ENCODE peak calls at places on chromosomes 2 and 18, in nine cellular contexts. One of them, this sample, is unnamed.
A peak's percentile ranks its signal among the peaks of the same experiment; 100 is the strongest.

GRCh38 chr2:86225581-86225980 is 26.3 kb downstream of the MRPL35 start:
- DNase-seq in activated CD4-positive, alpha-beta T cell treated with anti-CD3 and anti-CD28 coated beads, Interleukin-2, amount 50 U/mL, for 1 hour: peak; percentile 20
- DNase-seq in NCI-H1092 treated with DMSO at 0.1 percent for 48 hours: no peak
- DNase-seq in midbrain: peak; percentile 42
- DNase-seq in stimulated activated CD8-positive, alpha-beta memory T cell treated with anti-CD3 and anti-CD28 coated beads, Interleukin-7, amount 100 ng/mL, for 48 hours: no peak
- DNase-seq in NCI-H510A treated with DMSO at 0.1 percent for 48 hours: no peak
- DNase-seq in endothelial cell: no peak
- DNase-seq in mesothelial cell of epicardium: no peak
- DNase-seq in fibroblast of lung: no peak
- DNase-seq in this sample: no peak

GRCh38 chr2:120231974-120232635 is 8.9 kb upstream of the TMEM185B start:
- DNase-seq in activated CD4-positive, alpha-beta T cell treated with anti-CD3 and anti-CD28 coated beads, Interleukin-2, amount 50 U/mL, for 1 hour: peak; percentile 48
- DNase-seq in NCI-H1092 treated with DMSO at 0.1 percent for 48 hours: no peak
- DNase-seq in midbrain: peak; percentile 18
- DNase-seq in stimulated activated CD8-positive, alpha-beta memory T cell treated with anti-CD3 and anti-CD28 coated beads, Interleukin-7, amount 100 ng/mL, for 48 hours: peak; percentile 55
- DNase-seq in NCI-H510A treated with DMSO at 0.1 percent for 48 hours: no peak
- DNase-seq in endothelial cell: no peak
- DNase-seq in mesothelial cell of epicardium: no peak
- DNase-seq in fibroblast of lung: no peak
- DNase-seq in this sample: no peak

GRCh38 chr2:187299122-187299906 is 148.7 kb downstream of the CALCRL start:
- DNase-seq in activated CD4-positive, alpha-beta T cell treated with anti-CD3 and anti-CD28 coated beads, Interleukin-2, amount 50 U/mL, for 1 hour: no peak
- DNase-seq in NCI-H1092 treated with DMSO at 0.1 percent for 48 hours: no peak
- DNase-seq in midbrain: no peak
- DNase-seq in stimulated activated CD8-positive, alpha-beta memory T cell treated with anti-CD3 and anti-CD28 coated beads, Interleukin-7, amount 100 ng/mL, for 48 hours: no peak
- DNase-seq in NCI-H510A treated with DMSO at 0.1 percent for 48 hours: no peak
- DNase-seq in endothelial cell: peak; percentile 8
- DNase-seq in mesothelial cell of epicardium: no peak
- DNase-seq in fibroblast of lung: peak; percentile 12
- DNase-seq in this sample: no peak

GRCh38 chr18:47930086-47930843 is at the start of gene SMAD2:
- DNase-seq in activated CD4-positive, alpha-beta T cell treated with anti-CD3 and anti-CD28 coated beads, Interleukin-2, amount 50 U/mL, for 1 hour: peak; percentile 71
- DNase-seq in NCI-H1092 treated with DMSO at 0.1 percent for 48 hours: peak; percentile 84
- DNase-seq in midbrain: peak; percentile 80
- DNase-seq in stimulated activated CD8-positive, alpha-beta memory T cell treated with anti-CD3 and anti-CD28 coated beads, Interleukin-7, amount 100 ng/mL, for 48 hours: peak; percentile 64
- DNase-seq in NCI-H510A treated with DMSO at 0.1 percent for 48 hours: peak; percentile 46
- DNase-seq in endothelial cell: peak; percentile 85
- DNase-seq in mesothelial cell of epicardium: peak; percentile 50
- DNase-seq in fibroblast of lung: peak; percentile 75
- DNase-seq in this sample: no peak

GRCh38 chr2:128716371-128716770 is 397.7 kb upstream of the HS6ST1 start:
- DNase-seq in activated CD4-positive, alpha-beta T cell treated with anti-CD3 and anti-CD28 coated beads, Interleukin-2, amount 50 U/mL, for 1 hour: no peak
- DNase-seq in NCI-H1092 treated with DMSO at 0.1 percent for 48 hours: no peak
- DNase-seq in midbrain: no peak
- DNase-seq in stimulated activated CD8-positive, alpha-beta memory T cell treated with anti-CD3 and anti-CD28 coated beads, Interleukin-7, amount 100 ng/mL, for 48 hours: no peak
- DNase-seq in NCI-H510A treated with DMSO at 0.1 percent for 48 hours: no peak
- DNase-seq in endothelial cell: no peak
- DNase-seq in mesothelial cell of epicardium: no peak
- DNase-seq in fibroblast of lung: no peak
- DNase-seq in this sample: no peak

GRCh38 chr18:60198063-60198462 is 174.5 kb downstream of the MC4R start:
- DNase-seq in activated CD4-positive, alpha-beta T cell treated with anti-CD3 and anti-CD28 coated beads, Interleukin-2, amount 50 U/mL, for 1 hour: no peak
- DNase-seq in NCI-H1092 treated with DMSO at 0.1 percent for 48 hours: no peak
- DNase-seq in midbrain: no peak
- DNase-seq in stimulated activated CD8-positive, alpha-beta memory T cell treated with anti-CD3 and anti-CD28 coated beads, Interleukin-7, amount 100 ng/mL, for 48 hours: no peak
- DNase-seq in NCI-H510A treated with DMSO at 0.1 percent for 48 hours: no peak
- DNase-seq in endothelial cell: no peak
- DNase-seq in mesothelial cell of epicardium: no peak
- DNase-seq in fibroblast of lung: no peak
- DNase-seq in this sample: no peak

GRCh38 chr2:99960724-99961566 is 181.4 kb downstream of the AFF3 start:
- DNase-seq in activated CD4-positive, alpha-beta T cell treated with anti-CD3 and anti-CD28 coated beads, Interleukin-2, amount 50 U/mL, for 1 hour: no peak
- DNase-seq in NCI-H1092 treated with DMSO at 0.1 percent for 48 hours: no peak
- DNase-seq in midbrain: peak; percentile 26
- DNase-seq in stimulated activated CD8-positive, alpha-beta memory T cell treated with anti-CD3 and anti-CD28 coated beads, Interleukin-7, amount 100 ng/mL, for 48 hours: no peak
- DNase-seq in NCI-H510A treated with DMSO at 0.1 percent for 48 hours: no peak
- DNase-seq in endothelial cell: no peak
- DNase-seq in mesothelial cell of epicardium: no peak
- DNase-seq in fibroblast of lung: no peak
- DNase-seq in this sample: no peak

GRCh38 chr2:226721541-226721940 is 78.1 kb downstream of the IRS1 start:
- DNase-seq in activated CD4-positive, alpha-beta T cell treated with anti-CD3 and anti-CD28 coated beads, Interleukin-2, amount 50 U/mL, for 1 hour: no peak
- DNase-seq in NCI-H1092 treated with DMSO at 0.1 percent for 48 hours: no peak
- DNase-seq in midbrain: no peak
- DNase-seq in stimulated activated CD8-positive, alpha-beta memory T cell treated with anti-CD3 and anti-CD28 coated beads, Interleukin-7, amount 100 ng/mL, for 48 hours: no peak
- DNase-seq in NCI-H510A treated with DMSO at 0.1 percent for 48 hours: no peak
- DNase-seq in endothelial cell: no peak
- DNase-seq in mesothelial cell of epicardium: no peak
- DNase-seq in fibroblast of lung: no peak
- DNase-seq in this sample: no peak

GRCh38 chr2:42949125-42949524 is 156.7 kb upstream of the HAAO start:
- DNase-seq in activated CD4-positive, alpha-beta T cell treated with anti-CD3 and anti-CD28 coated beads, Interleukin-2, amount 50 U/mL, for 1 hour: no peak
- DNase-seq in NCI-H1092 treated with DMSO at 0.1 percent for 48 hours: no peak
- DNase-seq in midbrain: no peak
- DNase-seq in stimulated activated CD8-positive, alpha-beta memory T cell treated with anti-CD3 and anti-CD28 coated beads, Interleukin-7, amount 100 ng/mL, for 48 hours: no peak
- DNase-seq in NCI-H510A treated with DMSO at 0.1 percent for 48 hours: no peak
- DNase-seq in endothelial cell: no peak
- DNase-seq in mesothelial cell of epicardium: no peak
- DNase-seq in fibroblast of lung: no peak
- DNase-seq in this sample: no peak

GRCh38 chr2:136985044-136985443 is 219.7 kb downstream of the THSD7B start:
- DNase-seq in activated CD4-positive, alpha-beta T cell treated with anti-CD3 and anti-CD28 coated beads, Interleukin-2, amount 50 U/mL, for 1 hour: no peak
- DNase-seq in NCI-H1092 treated with DMSO at 0.1 percent for 48 hours: no peak
- DNase-seq in midbrain: no peak
- DNase-seq in stimulated activated CD8-positive, alpha-beta memory T cell treated with anti-CD3 and anti-CD28 coated beads, Interleukin-7, amount 100 ng/mL, for 48 hours: no peak
- DNase-seq in NCI-H510A treated with DMSO at 0.1 percent for 48 hours: no peak
- DNase-seq in endothelial cell: no peak
- DNase-seq in mesothelial cell of epicardium: no peak
- DNase-seq in fibroblast of lung: peak; percentile 4
- DNase-seq in this sample: no peak

GRCh38 chr2:164953279-164953678 is 2.0 kb downstream of the SLC38A11 start:
- DNase-seq in activated CD4-positive, alpha-beta T cell treated with anti-CD3 and anti-CD28 coated beads, Interleukin-2, amount 50 U/mL, for 1 hour: no peak
- DNase-seq in NCI-H1092 treated with DMSO at 0.1 percent for 48 hours: no peak
- DNase-seq in midbrain: no peak
- DNase-seq in stimulated activated CD8-positive, alpha-beta memory T cell treated with anti-CD3 and anti-CD28 coated beads, Interleukin-7, amount 100 ng/mL, for 48 hours: no peak
- DNase-seq in NCI-H510A treated with DMSO at 0.1 percent for 48 hours: no peak
- DNase-seq in endothelial cell: no peak
- DNase-seq in mesothelial cell of epicardium: no peak
- DNase-seq in fibroblast of lung: no peak
- DNase-seq in this sample: no peak

This sample was measured in D721Med.